ENCODE peak calls at places on chromosome 16, in nine cellular contexts. One of them, this sample, is unnamed.

GRCh38 chr16:4332083-4332482 is 16.2 kb downstream of the GLIS2 start:
- DNase-seq in activated T-cell treated with anti-CD3 and anti-CD28 coated beads for 48 hours: no peak
- DNase-seq in memory B cell: no peak
- DNase-seq in GM23338: no peak
- DNase-seq in AG10803: no peak
- DNase-seq in stomach: no peak
- DNase-seq in KG1: no peak
- DNase-seq in T-helper 9 cell: no peak
- DNase-seq in left ventricle myocardium superior: no peak
- DNase-seq in this sample: no peak

GRCh38 chr16:69188716-69189115 is 1.8 kb downstream of the SNTB2 start:
- DNase-seq in activated T-cell treated with anti-CD3 and anti-CD28 coated beads for 48 hours: no peak
- DNase-seq in GM23338: peak
- DNase-seq in T-helper 9 cell: no peak
- DNase-seq in stomach: no peak
- DNase-seq in AG10803: peak
- DNase-seq in memory B cell: no peak
- DNase-seq in KG1: no peak
- DNase-seq in left ventricle myocardium superior: no peak
- DNase-seq in this sample: no peak

GRCh38 chr16:58426095-58426494 is 33.8 kb downstream of the GINS3 start:
- DNase-seq in memory B cell: peak
- DNase-seq in stomach: no peak
- DNase-seq in T-helper 9 cell: no peak
- DNase-seq in activated T-cell treated with anti-CD3 and anti-CD28 coated beads for 48 hours: peak
- DNase-seq in AG10803: no peak
- DNase-seq in GM23338: no peak
- DNase-seq in KG1: peak
- DNase-seq in left ventricle myocardium superior: no peak
- DNase-seq in this sample: no peak

GRCh38 chr16:61590577-61590976 is 445.7 kb downstream of the CDH8 start:
- DNase-seq in left ventricle myocardium superior: no peak
- DNase-seq in activated T-cell treated with anti-CD3 and anti-CD28 coated beads for 48 hours: no peak
- DNase-seq in AG10803: no peak
- DNase-seq in KG1: no peak
- DNase-seq in memory B cell: no peak
- DNase-seq in stomach: no peak
- DNase-seq in GM23338: no peak
- DNase-seq in T-helper 9 cell: no peak
- DNase-seq in this sample: no peak

GRCh38 chr16:17544785-17545184 is 74.0 kb upstream of the XYLT1 start:
- DNase-seq in GM23338: peak
- DNase-seq in T-helper 9 cell: peak
- DNase-seq in stomach: no peak
- DNase-seq in KG1: no peak
- DNase-seq in AG10803: no peak
- DNase-seq in activated T-cell treated with anti-CD3 and anti-CD28 coated beads for 48 hours: peak
- DNase-seq in memory B cell: no peak
- DNase-seq in left ventricle myocardium superior: no peak
- DNase-seq in this sample: no peak

GRCh38 chr16:13919330-13919682 is 648 bp upstream of the ERCC4 start:
- DNase-seq in AG10803: peak
- DNase-seq in T-helper 9 cell: no peak
- DNase-seq in stomach: no peak
- DNase-seq in KG1: no peak
- DNase-seq in memory B cell: peak
- DNase-seq in activated T-cell treated with anti-CD3 and anti-CD28 coated beads for 48 hours: no peak
- DNase-seq in left ventricle myocardium superior: no peak
- DNase-seq in GM23338: peak
- DNase-seq in this sample: peak

GRCh38 chr16:64534180-64534780 is 587.6 kb downstream of the CDH11 start:
- DNase-seq in AG10803: no peak
- DNase-seq in memory B cell: no peak
- DNase-seq in stomach: no peak
- DNase-seq in activated T-cell treated with anti-CD3 and anti-CD28 coated beads for 48 hours: no peak
- DNase-seq in T-helper 9 cell: no peak
- DNase-seq in left ventricle myocardium superior: no peak
- DNase-seq in KG1: no peak
- DNase-seq in GM23338: peak
- DNase-seq in this sample: no peak

GRCh38 chr16:9077001-9077809 is 14.2 kb upstream of the HAPSTR1 start:
- DNase-seq in KG1: no peak
- DNase-seq in activated T-cell treated with anti-CD3 and anti-CD28 coated beads for 48 hours: peak
- DNase-seq in left ventricle myocardium superior: no peak
- DNase-seq in T-helper 9 cell: no peak
- DNase-seq in stomach: no peak
- DNase-seq in GM23338: no peak
- DNase-seq in AG10803: peak
- DNase-seq in memory B cell: no peak
- DNase-seq in this sample: no peak

GRCh38 chr16:65689726-65690125 is 567.9 kb upstream of the CDH11 start:
- DNase-seq in T-helper 9 cell: no peak
- DNase-seq in KG1: no peak
- DNase-seq in stomach: no peak
- DNase-seq in GM23338: no peak
- DNase-seq in AG10803: no peak
- DNase-seq in left ventricle myocardium superior: no peak
- DNase-seq in memory B cell: no peak
- DNase-seq in activated T-cell treated with anti-CD3 and anti-CD28 coated beads for 48 hours: no peak
- DNase-seq in this sample: no peak

GRCh38 chr16:47732122-47732805 is 271.1 kb downstream of the PHKB start:
- DNase-seq in GM23338: peak
- DNase-seq in activated T-cell treated with anti-CD3 and anti-CD28 coated beads for 48 hours: peak
- DNase-seq in stomach: no peak
- DNase-seq in AG10803: peak
- DNase-seq in memory B cell: no peak
- DNase-seq in left ventricle myocardium superior: no peak
- DNase-seq in KG1: no peak
- DNase-seq in T-helper 9 cell: no peak
- DNase-seq in this sample: no peak

GRCh38 chr16:58652741-58653140 is 23.1 kb upstream of the CNOT1 start:
- DNase-seq in GM23338: peak
- DNase-seq in memory B cell: no peak
- DNase-seq in KG1: no peak
- DNase-seq in activated T-cell treated with anti-CD3 and anti-CD28 coated beads for 48 hours: no peak
- DNase-seq in AG10803: no peak
- DNase-seq in stomach: no peak
- DNase-seq in left ventricle myocardium superior: no peak
- DNase-seq in T-helper 9 cell: no peak
- DNase-seq in this sample: no peak

GRCh38 chr16:61936522-61936921 is 99.7 kb downstream of the CDH8 start:
- DNase-seq in memory B cell: no peak
- DNase-seq in GM23338: peak
- DNase-seq in activated T-cell treated with anti-CD3 and anti-CD28 coated beads for 48 hours: no peak
- DNase-seq in AG10803: no peak
- DNase-seq in left ventricle myocardium superior: no peak
- DNase-seq in stomach: no peak
- DNase-seq in T-helper 9 cell: no peak
- DNase-seq in KG1: no peak
- DNase-seq in this sample: no peak

GRCh38 chr16:66899310-66899944 is 19.1 kb downstream of the PDP2 start:
- DNase-seq in stomach: no peak
- DNase-seq in left ventricle myocardium superior: peak
- DNase-seq in activated T-cell treated with anti-CD3 and anti-CD28 coated beads for 48 hours: no peak
- DNase-seq in T-helper 9 cell: no peak
- DNase-seq in KG1: no peak
- DNase-seq in memory B cell: no peak
- DNase-seq in AG10803: peak
- DNase-seq in GM23338: no peak
- DNase-seq in this sample: no peak

GRCh38 chr16:86601356-86601755 is 23.0 kb downstream of the FOXL1 start:
- DNase-seq in KG1: no peak
- DNase-seq in T-helper 9 cell: no peak
- DNase-seq in GM23338: no peak
- DNase-seq in AG10803: no peak
- DNase-seq in activated T-cell treated with anti-CD3 and anti-CD28 coated beads for 48 hours: no peak
- DNase-seq in stomach: no peak
- DNase-seq in left ventricle myocardium superior: no peak
- DNase-seq in memory B cell: no peak
- DNase-seq in this sample: no peak

GRCh38 chr16:52005551-52005950 is 541.4 kb downstream of the TOX3 start:
- DNase-seq in stomach: no peak
- DNase-seq in memory B cell: no peak
- DNase-seq in KG1: no peak
- DNase-seq in T-helper 9 cell: no peak
- DNase-seq in AG10803: no peak
- DNase-seq in activated T-cell treated with anti-CD3 and anti-CD28 coated beads for 48 hours: no peak
- DNase-seq in left ventricle myocardium superior: no peak
- DNase-seq in GM23338: no peak
- DNase-seq in this sample: no peak

GRCh38 chr16:19179890-19180490 is 11.9 kb downstream of the SYT17 start:
- DNase-seq in GM23338: peak
- DNase-seq in left ventricle myocardium superior: peak
- DNase-seq in KG1: peak
- DNase-seq in T-helper 9 cell: peak
- DNase-seq in AG10803: peak
- DNase-seq in memory B cell: peak
- DNase-seq in activated T-cell treated with anti-CD3 and anti-CD28 coated beads for 48 hours: peak
- DNase-seq in stomach: peak
- DNase-seq in this sample: peak

GRCh38 chr16:65634291-65634690 is 512.4 kb upstream of the CDH11 start:
- DNase-seq in GM23338: peak
- DNase-seq in T-helper 9 cell: no peak
- DNase-seq in stomach: no peak
- DNase-seq in KG1: no peak
- DNase-seq in activated T-cell treated with anti-CD3 and anti-CD28 coated beads for 48 hours: no peak
- DNase-seq in AG10803: no peak
- DNase-seq in left ventricle myocardium superior: no peak
- DNase-seq in memory B cell: no peak
- DNase-seq in this sample: no peak

GRCh38 chr16:89936981-89937380 is 11.6 kb upstream of the DEF8 start:
- DNase-seq in stomach: no peak
- DNase-seq in left ventricle myocardium superior: no peak
- DNase-seq in memory B cell: no peak
- DNase-seq in T-helper 9 cell: no peak
- DNase-seq in KG1: no peak
- DNase-seq in AG10803: no peak
- DNase-seq in activated T-cell treated with anti-CD3 and anti-CD28 coated beads for 48 hours: no peak
- DNase-seq in GM23338: no peak
- DNase-seq in this sample: no peak

GRCh38 chr16:88381820-88382451 is 823 bp upstream of the ZNF469 start:
- DNase-seq in left ventricle myocardium superior: peak
- DNase-seq in memory B cell: no peak
- DNase-seq in activated T-cell treated with anti-CD3 and anti-CD28 coated beads for 48 hours: no peak
- DNase-seq in AG10803: no peak
- DNase-seq in KG1: no peak
- DNase-seq in T-helper 9 cell: no peak
- DNase-seq in GM23338: peak
- DNase-seq in stomach: no peak
- DNase-seq in this sample: no peak

GRCh38 chr16:67555795-67556212 is 6.5 kb upstream of the CTCF start:
- DNase-seq in memory B cell: no peak
- DNase-seq in GM23338: no peak
- DNase-seq in T-helper 9 cell: no peak
- DNase-seq in stomach: no peak
- DNase-seq in left ventricle myocardium superior: no peak
- DNase-seq in AG10803: peak
- DNase-seq in KG1: peak
- DNase-seq in activated T-cell treated with anti-CD3 and anti-CD28 coated beads for 48 hours: no peak
- DNase-seq in this sample: no peak

GRCh38 chr16:10988164-10988803 is 43.9 kb downstream of the CLEC16A start:
- DNase-seq in activated T-cell treated with anti-CD3 and anti-CD28 coated beads for 48 hours: peak
- DNase-seq in memory B cell: no peak
- DNase-seq in stomach: no peak
- DNase-seq in T-helper 9 cell: no peak
- DNase-seq in KG1: no peak
- DNase-seq in left ventricle myocardium superior: no peak
- DNase-seq in GM23338: peak
- DNase-seq in AG10803: no peak
- DNase-seq in this sample: no peak

GRCh38 chr16:6629110-6629509 is 703.5 kb upstream of the RBFOX1 start:
- DNase-seq in KG1: no peak
- DNase-seq in activated T-cell treated with anti-CD3 and anti-CD28 coated beads for 48 hours: no peak
- DNase-seq in T-helper 9 cell: no peak
- DNase-seq in AG10803: no peak
- DNase-seq in left ventricle myocardium superior: no peak
- DNase-seq in GM23338: no peak
- DNase-seq in memory B cell: no peak
- DNase-seq in stomach: no peak
- DNase-seq in this sample: no peak

GRCh38 chr16:72848759-72849664 is 198.9 kb downstream of the ZFHX3 start:
- DNase-seq in KG1: no peak
- DNase-seq in AG10803: peak
- DNase-seq in GM23338: no peak
- DNase-seq in stomach: peak
- DNase-seq in memory B cell: no peak
- DNase-seq in left ventricle myocardium superior: peak
- DNase-seq in activated T-cell treated with anti-CD3 and anti-CD28 coated beads for 48 hours: no peak
- DNase-seq in T-helper 9 cell: no peak
- DNase-seq in this sample: peak

GRCh38 chr16:12228607-12229499 is 252.3 kb downstream of the SNX29 start:
- DNase-seq in left ventricle myocardium superior: peak
- DNase-seq in T-helper 9 cell: no peak
- DNase-seq in GM23338: peak
- DNase-seq in activated T-cell treated with anti-CD3 and anti-CD28 coated beads for 48 hours: peak
- DNase-seq in stomach: no peak
- DNase-seq in memory B cell: no peak
- DNase-seq in AG10803: peak
- DNase-seq in KG1: no peak
- DNase-seq in this sample: no peak

GRCh38 chr16:71555230-71555891 is 21.5 kb downstream of the TAT start:
- DNase-seq in stomach: no peak
- DNase-seq in memory B cell: no peak
- DNase-seq in GM23338: no peak
- DNase-seq in left ventricle myocardium superior: no peak
- DNase-seq in T-helper 9 cell: no peak
- DNase-seq in AG10803: no peak
- DNase-seq in activated T-cell treated with anti-CD3 and anti-CD28 coated beads for 48 hours: no peak
- DNase-seq in KG1: no peak
- DNase-seq in this sample: no peak

This sample was measured in body of pancreas.